ENCODE peak calls at places on chromosomes 12 and 14, in five cellular contexts. X is A549, U is endothelial cell of umbilical vein, B is GM12878, D is HepG2. F is an unnamed sample.

GRCh38 chr12:101459642-101460346 is 15.3 kb upstream of the SPIC start:
- DNase-seq in B (no peak), D (peak; percentile 74), X (peak; percentile 93), U (no peak), F (peak; percentile 15)

GRCh38 chr12:12979731-12980259 is 20.3 kb downstream of the HEBP1 start:
- DNase-seq in D (no peak), B (no peak), X (peak; percentile 86), U (peak; percentile 90), F (no peak)

GRCh38 chr12:71671816-71672215 is 7.7 kb downstream of the THAP2 start:
- DNase-seq in X (no peak), D (no peak), B (no peak), U (peak; percentile 21), F (no peak)

GRCh38 chr14:61839452-61839851 is 77.2 kb downstream of the SNAPC1 start:
- DNase-seq in U (peak; percentile 93), D (no peak), X (no peak), B (no peak), F (no peak)

GRCh38 chr12:12736759-12737676 is 19.9 kb downstream of the CDKN1B start:
- DNase-seq in U (peak; percentile 67), B (peak; percentile 45), X (peak; percentile 50), D (no peak), F (peak; percentile 61)

GRCh38 chr14:61108742-61109141 is 127.7 kb downstream of the SLC38A6 start:
- DNase-seq in D (no peak), U (no peak), B (no peak), X (no peak), F (no peak)

GRCh38 chr12:42166501-42166900 is 21.8 kb upstream of the GXYLT1 start:
- DNase-seq in B (no peak), D (no peak), X (no peak), U (no peak), F (no peak)

GRCh38 chr14:88613552-88614010 is 50.7 kb downstream of the ZC3H14 start:
- DNase-seq in U (peak; percentile 81), D (peak; percentile 86), B (no peak), X (no peak), F (peak; percentile 60)

GRCh38 chr14:100239200-100239839 is 376 bp downstream of the YY1 start:
- DNase-seq in B (no peak), D (no peak), U (peak; percentile 36), X (no peak), F (peak; percentile 33)

GRCh38 chr12:2129076-2129475 is 76.3 kb downstream of the CACNA1C start:
- DNase-seq in X (no peak), D (no peak), B (no peak), U (no peak), F (no peak)

GRCh38 chr12:81070846-81071245 is 7.0 kb upstream of the ACSS3 start:
- DNase-seq in U (no peak), X (no peak), B (no peak), D (no peak), F (no peak)

GRCh38 chr12:80192087-80192486 is 92.8 kb downstream of the OTOGL start:
- DNase-seq in D (no peak), X (no peak), U (no peak), B (no peak), F (no peak)

GRCh38 chr12:67045650-67046049 is 223.5 kb upstream of the CAND1 start:
- DNase-seq in B (no peak), U (no peak), X (no peak), D (no peak), F (no peak)

GRCh38 chr14:94163806-94164205 is 10.3 kb upstream of the PPP4R4 start:
- DNase-seq in X (no peak), D (no peak), U (no peak), B (no peak), F (no peak)

GRCh38 chr14:99644723-99645544 is at the start of gene HHIPL1:
- DNase-seq in D (no peak), U (peak; percentile 13), X (no peak), B (no peak), F (no peak)

GRCh38 chr12:29282452-29282851 is 98.5 kb downstream of the ERGIC2 start:
- DNase-seq in X (no peak), B (no peak), U (peak; percentile 58), D (no peak), F (peak; percentile 36)

GRCh38 chr12:4506870-4507269 is 31.8 kb upstream of the RAD51AP1 start:
- DNase-seq in X (no peak), D (no peak), U (no peak), B (peak; percentile 52), F (peak; percentile 67)

GRCh38 chr12:10365716-10366433 is 24.0 kb downstream of the KLRK1 start:
- DNase-seq in D (no peak), U (peak; percentile 55), B (no peak), X (no peak), F (peak; percentile 25)

GRCh38 chr12:72574138-72574537 is 302.0 kb downstream of the TRHDE start:
- DNase-seq in B (no peak), X (no peak), U (no peak), D (no peak), F (no peak)

GRCh38 chr12:68106160-68106559 is 53.4 kb downstream of the IFNG start:
- DNase-seq in B (no peak), D (no peak), X (no peak), U (no peak), F (no peak)

GRCh38 chr12:542290-543113 is 82.8 kb downstream of the B4GALNT3 start:
- DNase-seq in B (no peak), U (no peak), D (no peak), X (no peak), F (no peak)

GRCh38 chr12:128365831-128366231 is 98.9 kb downstream of the TMEM132C start:
- DNase-seq in X (no peak), D (no peak), U (no peak), B (no peak), F (peak; percentile 12)

GRCh38 chr12:31386364-31386777 is 60.4 kb upstream of the SINHCAF start:
- DNase-seq in D (no peak), B (no peak), X (no peak), U (no peak), F (no peak)

GRCh38 chr12:71648537-71648936 is 15.1 kb downstream of the ZFC3H1 start:
- DNase-seq in U (no peak), D (no peak), B (no peak), X (no peak), F (no peak)

GRCh38 chr12:4648099-4648498 is 752 bp downstream of the AKAP3 start:
- DNase-seq in X (no peak), B (no peak), D (no peak), U (no peak), F (peak; percentile 47)

GRCh38 chr14:45526715-45527549 is 273.9 kb upstream of the MIS18BP1 start:
- DNase-seq in U (no peak), X (peak; percentile 57), D (peak; percentile 63), B (peak; percentile 1), F (peak; percentile 62)

GRCh38 chr14:102622262-102622885 is 29.9 kb downstream of the RCOR1 start:
- DNase-seq in U (no peak), D (no peak), B (no peak), X (no peak), F (no peak)

GRCh38 chr12:88334271-88334670 is 192.2 kb downstream of the TMTC3 start:
- DNase-seq in D (no peak), U (no peak), B (peak; percentile 15), X (no peak), F (no peak)

GRCh38 chr14:21940887-21941855 is 267.6 kb upstream of the OR4E1 start:
- DNase-seq in B (no peak), D (peak; percentile 55), X (peak; percentile 56), U (peak; percentile 27), F (peak; percentile 21)

GRCh38 chr14:25833341-25834121 is 764.3 kb downstream of the NOVA1 start:
- DNase-seq in D (peak; percentile 46), B (no peak), U (peak; percentile 46), X (peak; percentile 14), F (peak; percentile 42)

GRCh38 chr12:94589591-94590001 is 60.8 kb downstream of the TMCC3 start:
- DNase-seq in D (no peak), X (no peak), B (no peak), U (no peak), F (no peak)

GRCh38 chr14:76968621-76969063 is 59.9 kb downstream of the IRF2BPL start:
- DNase-seq in D (peak; percentile 92), X (no peak), B (no peak), U (no peak), F (no peak)
- TF ChIP-seq MYC in D (peak; percentile 24), X (no peak), B (no peak), U (no peak), F (no peak)

GRCh38 chr12:45034861-45035265 is 16.0 kb downstream of the DBX2 start:
- DNase-seq in B (no peak), X (no peak), D (no peak), U (no peak), F (no peak)
- TF ChIP-seq MYC in B (no peak), X (no peak), D (no peak), U (no peak), F (no peak)

DNA sequence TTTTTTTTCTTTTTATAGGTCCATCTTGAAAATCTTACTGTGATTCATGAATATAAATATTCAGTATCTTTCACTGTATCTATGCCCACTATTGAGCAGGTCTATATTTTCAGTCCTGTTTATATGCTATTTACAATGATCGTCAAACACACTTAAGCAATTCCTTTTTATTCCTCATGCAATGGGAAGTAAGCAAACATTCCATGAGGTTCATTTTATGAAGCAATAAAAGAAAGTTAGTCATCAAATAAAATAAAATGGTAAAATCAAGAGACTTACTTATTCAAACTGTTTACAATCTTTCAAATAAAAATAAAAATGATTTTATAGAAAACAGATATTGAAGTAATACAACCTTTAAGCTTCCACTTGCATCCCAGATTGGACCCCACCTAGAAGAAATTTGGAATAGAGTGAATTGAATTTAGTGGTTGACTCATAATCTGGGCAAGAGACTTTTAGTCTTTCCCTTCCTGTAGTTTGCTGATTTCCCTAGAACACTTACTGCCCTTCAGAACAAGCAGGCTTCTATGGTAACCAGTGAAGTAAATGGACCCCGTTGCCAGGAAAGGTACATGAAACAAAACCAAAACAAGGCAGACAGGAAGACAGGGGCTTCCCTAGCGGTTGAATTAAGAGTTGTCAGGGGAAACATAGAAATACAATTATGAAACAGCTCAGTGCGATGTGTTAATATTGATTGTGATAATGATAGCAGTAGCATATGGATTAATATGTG is 241.0 kb upstream of the ATP2B1 start:
- DNase-seq in X (peak; percentile 98), U (peak; percentile 98), D (peak; percentile 9), B (peak; percentile 83), F (no peak)
- TF ChIP-seq MYC in X (peak; percentile 8), U (no peak), D (no peak), B (no peak), F (no peak)

GRCh38 chr14:59359451-59360124 is 105.6 kb downstream of the GPR135 start:
- DNase-seq in D (no peak), X (no peak), U (no peak), B (peak; percentile 26), F (peak; percentile 51)

GRCh38 chr14:59358774-59359173 is 106.4 kb downstream of the GPR135 start:
- DNase-seq in B (no peak), D (no peak), U (no peak), X (no peak), F (no peak)

GRCh38 chr14:59363545-59364226 is 101.5 kb downstream of the GPR135 start:
- DNase-seq in X (peak; percentile 26), B (no peak), D (no peak), U (peak; percentile 74), F (no peak)

GRCh38 chr14:59362533-59362932 is 102.6 kb downstream of the GPR135 start:
- DNase-seq in X (no peak), U (peak; percentile 33), D (no peak), B (no peak), F (no peak)

GRCh38 chr14:59360923-59361794 is 104.0 kb downstream of the GPR135 start:
- DNase-seq in B (no peak), D (peak; percentile 59), U (peak; percentile 43), X (peak; percentile 90), F (peak; percentile 95)
- TF ChIP-seq MYC in B (no peak), D (no peak), U (no peak), X (no peak), F (no peak)

GRCh38 chr12:6917491-6918231 is 3.3 kb downstream of the ENO2 start:
- DNase-seq in D (no peak), U (no peak), X (no peak), B (no peak), F (no peak)
- TF ChIP-seq MYC in D (no peak), U (no peak), X (no peak), B (no peak), F (no peak)

F was measured in NB4.